ENCODE peak calls at places on chromosomes 11 and 22, in six cellular contexts. I is chondrocyte; S is hepatocyte; C is IMR-90; L is fibroblast of pulmonary artery; H is activated CD8-positive, alpha-beta T cell treated with anti-CD3 and anti-CD28 coated beads for 36 hours. X is an unnamed sample.

GRCh38 chr11:34480339-34480738 is 33.3 kb downstream of the ELF5 start:
- DNase-seq in I (no peak), S (no peak), C (peak), L (peak), H (no peak), X (no peak)

GRCh38 chr11:7577883-7578242 is 64.1 kb downstream of the PPFIBP2 start:
- DNase-seq in I (no peak), S (peak), C (peak), L (peak), H (peak), X (no peak)

GRCh38 chr22:19405652-19406051 is 25.9 kb downstream of the HIRA start:
- DNase-seq in I (no peak), S (no peak), C (no peak), L (no peak), H (no peak), X (no peak)

GRCh38 chr11:74462009-74462408 is 5.3 kb downstream of the KCNE3 start:
- DNase-seq in I (no peak), S (peak), C (no peak), L (peak), H (no peak), X (no peak)

GRCh38 chr11:61728940-61729219 is 23.6 kb upstream of the MYRF start:
- DNase-seq in I (no peak), S (no peak), C (peak), L (peak), H (peak), X (peak)

GRCh38 chr22:29112102-29112501 is 39.3 kb downstream of the KREMEN1 start:
- DNase-seq in I (no peak), S (no peak), C (no peak), L (no peak), H (no peak), X (no peak)

GRCh38 chr11:126585388-126586302 is 230.2 kb downstream of the ST3GAL4 start:
- DNase-seq in I (no peak), S (peak), C (peak), L (peak), H (no peak), X (no peak)

GRCh38 chr11:95831198-95831883 is 41.0 kb downstream of the CEP57 start:
- DNase-seq in I (no peak), S (peak), C (peak), L (peak), H (no peak), X (no peak)

GRCh38 chr11:76560219-76560618 is 110.3 kb downstream of the LRRC32 start:
- DNase-seq in I (no peak), S (no peak), C (no peak), L (no peak), H (peak), X (no peak)

GRCh38 chr11:6127881-6128280 is 20.4 kb downstream of the OR56B4 start:
- DNase-seq in I (no peak), S (no peak), C (no peak), L (peak), H (no peak), X (no peak)

GRCh38 chr11:36945384-36945783 is 347.3 kb upstream of the RAG2 start:
- DNase-seq in I (no peak), S (peak), C (peak), L (peak), H (no peak), X (no peak)

GRCh38 chr11:3195251-3196160 is 23.1 kb downstream of the MRGPRG start:
- DNase-seq in I (no peak), S (no peak), C (peak), L (peak), H (no peak), X (no peak)

GRCh38 chr11:19508166-19508565 is 204.5 kb upstream of the NAV2 start:
- DNase-seq in I (no peak), S (peak), C (peak), L (no peak), H (no peak), X (no peak)

GRCh38 chr11:131688056-131688693 is 317.8 kb downstream of the NTM start:
- DNase-seq in I (no peak), S (peak), C (peak), L (peak), H (peak), X (peak)

GRCh38 chr22:24072361-24072760 is 61.3 kb downstream of the CABIN1 start:
- DNase-seq in I (no peak), S (no peak), C (no peak), L (no peak), H (no peak), X (no peak)

GRCh38 chr11:93875637-93876036 is 25.2 kb upstream of the VSTM5 start:
- DNase-seq in I (no peak), S (no peak), C (no peak), L (no peak), H (no peak), X (no peak)

GRCh38 chr11:85776951-85777602 is 33.9 kb downstream of the SYTL2 start:
- DNase-seq in I (no peak), S (no peak), C (no peak), L (no peak), H (no peak), X (no peak)

GRCh38 chr22:35154937-35155387 is 89.0 kb downstream of the ISX start:
- DNase-seq in I (peak), S (peak), C (peak), L (peak), H (peak), X (peak)

GRCh38 chr11:2760196-2760871 is 60.5 kb upstream of the KCNQ1OT1 start:
- DNase-seq in I (peak), S (no peak), C (no peak), L (no peak), H (no peak), X (no peak)

GRCh38 chr11:134069426-134069921 is 602 bp downstream of the JAM3 start:
- DNase-seq in I (no peak), S (peak), C (peak), L (peak), H (no peak), X (no peak)

GRCh38 chr11:2300290-2300935 is 1.3 kb downstream of the C11orf21 start:
- DNase-seq in I (no peak), S (no peak), C (no peak), L (no peak), H (peak), X (no peak)

GRCh38 chr22:21033895-21034294 is 1.5 kb upstream of the SLC7A4 start:
- DNase-seq in I (no peak), S (no peak), C (no peak), L (no peak), H (no peak), X (no peak)

GRCh38 chr11:28860898-28861297 is 752.7 kb downstream of the METTL15 start:
- DNase-seq in I (no peak), S (peak), C (peak), L (peak), H (no peak), X (no peak)

GRCh38 chr11:61113209-61113608 is 10.9 kb downstream of the CD5 start:
- DNase-seq in I (no peak), S (no peak), C (no peak), L (no peak), H (peak), X (no peak)

GRCh38 chr11:1480555-1481482 is 5.8 kb downstream of the MOB2 start:
- DNase-seq in I (peak), S (no peak), C (no peak), L (no peak), H (no peak), X (no peak)

GRCh38 chr11:38791346-38791961 is 2193.4 kb upstream of the RAG2 start:
- DNase-seq in I (no peak), S (peak), C (peak), L (peak), H (peak), X (peak)

GRCh38 chr11:27612932-27613669 is 87.2 kb downstream of the BDNF start:
- DNase-seq in I (no peak), S (no peak), C (no peak), L (no peak), H (no peak), X (no peak)

GRCh38 chr11:3674189-3674588 is 3.0 kb upstream of the CHRNA10 start:
- DNase-seq in I (no peak), S (no peak), C (peak), L (peak), H (no peak), X (no peak)

GRCh38 chr11:74196781-74197486 is 25.8 kb downstream of the PPME1 start:
- DNase-seq in I (no peak), S (no peak), C (no peak), L (no peak), H (no peak), X (no peak)

GRCh38 chr11:3147257-3147619 is 17.9 kb downstream of the OSBPL5 start:
- DNase-seq in I (no peak), S (no peak), C (no peak), L (no peak), H (no peak), X (no peak)

GRCh38 chr11:36594316-36594989 is at the start of gene IFTAP:
- DNase-seq in I (no peak), S (peak), C (peak), L (peak), H (peak), X (peak)

GRCh38 chr11:15707971-15708370 is 593.2 kb downstream of the INSC start:
- DNase-seq in I (no peak), S (peak), C (peak), L (peak), H (no peak), X (no peak)

GRCh38 chr22:38107692-38108515 is 2.6 kb downstream of the BAIAP2L2 start:
- DNase-seq in I (no peak), S (peak), C (no peak), L (no peak), H (no peak), X (no peak)

GRCh38 chr11:62732830-62733229 is 4.5 kb downstream of the TTC9C start:
- DNase-seq in I (no peak), S (no peak), C (peak), L (peak), H (no peak), X (no peak)

GRCh38 chr22:48145738-48146137 is 1383.3 kb downstream of the TBC1D22A start:
- DNase-seq in I (no peak), S (no peak), C (no peak), L (no peak), H (no peak), X (no peak)

GRCh38 chr11:19651654-19652053 is 61.0 kb upstream of the NAV2 start:
- DNase-seq in I (no peak), S (no peak), C (peak), L (no peak), H (no peak), X (no peak)

GRCh38 chr11:68044145-68044813 is 5.5 kb downstream of the TCIRG1 start:
- DNase-seq in I (peak), S (no peak), C (no peak), L (no peak), H (no peak), X (no peak)
- TF ChIP-seq CTCF in I (peak), S (no peak), C (no peak), L (no peak), H (no peak), X (no peak)

GRCh38 chr22:44473580-44473979 is 24.5 kb downstream of the RTL6 start:
- DNase-seq in I (no peak), S (no peak), C (no peak), L (no peak), H (no peak), X (no peak)
- TF ChIP-seq CTCF in I (no peak), S (no peak), C (no peak), L (no peak), H (no peak), X (no peak)

DNA sequence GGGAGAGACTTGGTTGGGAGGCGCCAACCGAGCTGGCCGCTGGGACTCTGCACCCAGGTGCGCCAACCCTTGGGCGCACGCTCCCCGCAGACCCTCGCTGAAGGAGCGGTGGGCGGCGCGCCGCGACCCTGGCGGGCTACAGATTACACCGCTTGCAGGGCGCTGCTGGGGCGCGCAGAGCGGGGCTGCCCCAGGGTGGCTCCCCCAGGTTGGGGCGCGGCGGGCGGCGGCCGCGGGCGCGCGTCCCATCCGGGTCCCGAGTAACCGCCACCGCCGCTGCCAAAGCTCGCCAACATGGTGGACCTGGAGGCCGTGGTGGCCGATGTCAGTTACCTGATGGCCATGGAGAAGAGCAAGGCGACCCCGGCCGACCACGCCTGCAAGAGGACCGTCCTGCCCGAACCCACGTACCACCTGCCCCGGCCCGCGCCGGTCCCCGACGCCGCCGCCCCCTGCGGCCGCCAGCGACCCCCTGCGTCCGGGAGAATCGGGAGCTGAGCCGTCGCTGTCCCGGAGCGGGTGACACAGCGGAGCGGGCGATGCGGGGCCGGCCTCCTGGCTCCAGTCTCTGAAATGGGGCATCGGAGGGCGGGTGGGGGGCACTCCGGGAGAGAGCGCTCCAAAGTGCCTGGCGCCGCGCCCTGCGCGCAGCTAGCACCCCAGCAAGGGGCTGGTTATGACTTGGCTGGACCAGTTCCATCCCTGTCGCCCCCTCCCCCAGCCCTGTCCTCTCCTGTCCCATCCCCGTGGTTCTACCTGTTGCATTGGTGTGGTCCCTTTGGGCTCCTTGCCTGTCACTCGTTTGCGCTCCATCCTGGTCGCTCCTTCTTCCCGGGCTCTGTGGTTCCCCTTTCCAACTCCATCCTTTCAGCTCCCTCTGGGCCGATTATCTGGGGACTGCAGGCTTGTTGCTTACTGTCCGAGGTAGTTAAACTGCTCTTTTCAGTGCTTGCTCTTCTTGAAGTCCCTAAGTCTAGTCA is 143.3 kb upstream of the GRK3 start:
- DNase-seq in I (no peak), S (no peak), C (no peak), L (no peak), H (no peak), X (peak)
- TF ChIP-seq CTCF in I (no peak), S (no peak), C (peak), L (no peak), H (no peak), X (no peak)

DNA sequence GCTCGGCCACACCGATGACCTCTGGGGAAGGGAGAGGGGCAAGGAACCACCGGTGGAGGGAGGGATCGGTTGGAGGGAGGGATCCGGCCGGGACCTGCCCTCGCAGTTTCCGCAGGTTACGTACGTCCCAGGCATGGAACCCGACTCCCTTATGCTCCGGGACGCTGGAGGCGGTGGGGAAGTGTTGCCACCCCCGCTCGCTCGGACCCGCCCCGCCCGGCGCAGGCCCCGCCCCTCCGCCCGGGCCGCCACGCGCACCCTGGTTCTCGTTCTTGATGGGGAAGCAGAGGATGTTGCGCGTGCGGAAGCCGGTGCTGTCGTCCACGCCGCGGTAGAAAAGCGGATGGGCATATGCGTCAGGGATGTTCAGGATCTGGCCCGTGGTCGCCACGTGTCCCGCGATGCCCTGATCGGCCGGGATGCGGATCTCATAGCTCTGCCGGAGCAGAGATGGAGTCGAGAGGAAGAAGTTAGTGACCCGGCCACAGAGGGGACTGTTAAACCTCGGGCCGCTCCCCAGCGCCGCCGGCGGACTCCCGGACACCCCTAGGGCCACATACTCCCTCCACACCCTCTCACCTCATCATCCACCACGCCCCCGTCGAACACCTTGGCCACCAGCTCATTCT is 89.8 kb downstream of the PDE2A start:
- DNase-seq in I (peak), S (no peak), C (peak), L (peak), H (peak), X (no peak)
- TF ChIP-seq CTCF in I (no peak), S (no peak), C (no peak), L (no peak), H (no peak), X (no peak)

DNA sequence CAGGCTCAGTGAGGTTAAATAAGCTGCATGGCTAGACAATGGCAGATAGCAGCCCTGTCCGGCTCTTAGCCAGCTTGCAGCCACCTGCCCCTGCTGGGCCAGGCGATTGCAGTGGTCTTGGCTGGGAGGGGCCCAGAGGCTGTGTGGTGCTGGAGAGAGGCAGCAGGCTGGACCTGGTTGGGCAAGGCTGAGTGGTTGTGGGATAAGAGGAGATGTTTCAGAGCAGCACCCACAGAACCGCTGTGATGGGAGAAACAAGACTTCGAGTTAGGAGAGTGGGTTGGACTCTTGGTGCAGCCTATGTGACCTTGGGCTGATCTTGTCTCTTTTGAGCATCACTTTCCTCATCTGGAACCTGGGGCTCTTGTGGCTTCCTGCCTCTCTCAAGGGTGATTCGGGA is 25.5 kb downstream of the PTPRJ start:
- DNase-seq in I (peak), S (no peak), C (no peak), L (no peak), H (peak), X (no peak)
- TF ChIP-seq CTCF in I (no peak), S (no peak), C (no peak), L (no peak), H (no peak), X (no peak)

DNA sequence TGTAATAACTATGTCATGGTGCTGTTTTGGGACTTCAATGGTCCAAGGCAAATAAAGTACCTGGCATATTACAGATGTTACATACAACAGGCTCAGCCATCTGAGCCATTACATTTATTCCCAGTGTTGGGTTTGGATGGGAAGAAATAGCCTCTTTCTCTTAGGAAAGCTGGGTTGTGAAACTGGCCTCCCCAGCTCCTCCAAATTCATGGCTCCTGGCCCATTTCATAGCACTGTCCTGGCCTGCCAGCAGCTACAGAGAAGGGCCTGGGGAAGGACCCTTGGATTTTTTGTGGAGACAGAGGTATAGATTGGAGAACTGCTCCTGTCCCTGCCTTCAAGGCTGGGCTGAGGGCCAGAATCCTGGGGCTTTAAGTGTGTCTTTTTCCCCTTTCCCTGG is 18.0 kb downstream of the PKNOX2 start:
- DNase-seq in I (no peak), S (no peak), C (no peak), L (no peak), H (no peak), X (no peak)
- TF ChIP-seq CTCF in I (no peak), S (no peak), C (no peak), L (no peak), H (no peak), X (no peak)

GRCh38 chr22:31937328-31937727 is 7.0 kb upstream of the YWHAH start:
- DNase-seq in I (peak), S (no peak), C (no peak), L (no peak), H (no peak), X (no peak)
- TF ChIP-seq CTCF in I (no peak), S (no peak), C (no peak), L (no peak), H (no peak), X (no peak)